ENCODE peak calls at places on chromosomes 2 and 18, in five cellular contexts. Z is endothelial cell of umbilical vein, S is right lobe of liver, E is GM12878, A is left ventricle myocardium inferior. B is an unnamed sample.

GRCh38 chr2:105104208-105104731 is 66.4 kb downstream of the MRPS9 start:
- DNase-seq in E (no peak), Z (no peak), A (no peak), S (no peak), B (no peak)

GRCh38 chr2:112949456-112949855 is 28.4 kb upstream of the IL36G start:
- DNase-seq in A (no peak), S (no peak), E (no peak), Z (no peak), B (no peak)

GRCh38 chr2:127254386-127254981 is 34.4 kb upstream of the CYP27C1 start:
- DNase-seq in Z (no peak), A (no peak), S (no peak), E (no peak), B (no peak)

GRCh38 chr2:222707102-222707688 is 35.7 kb downstream of the MOGAT1 start:
- DNase-seq in S (no peak), Z (no peak), E (no peak), A (no peak), B (no peak)

GRCh38 chr2:29522951-29523669 is 398.3 kb downstream of the ALK start:
- DNase-seq in Z (no peak), E (no peak), A (no peak), S (no peak), B (no peak)

GRCh38 chr2:170276926-170277571 is 99.1 kb downstream of the MYO3B start:
- DNase-seq in E (no peak), S (no peak), A (no peak), Z (no peak), B (no peak)

GRCh38 chr2:112229365-112229764 is 25.5 kb downstream of the ZC3H8 start:
- DNase-seq in Z (peak), E (no peak), A (no peak), S (no peak), B (no peak)

GRCh38 chr2:120075545-120075944 is 62.7 kb downstream of the EPB41L5 start:
- DNase-seq in A (no peak), S (no peak), E (no peak), Z (no peak), B (no peak)

GRCh38 chr18:49052891-49053644 is 102.3 kb upstream of the SMAD7 start:
- DNase-seq in Z (no peak), E (no peak), S (no peak), A (no peak), B (peak)

GRCh38 chr2:47112665-47113435 is 42.3 kb downstream of the STPG4 start:
- DNase-seq in E (no peak), Z (no peak), S (no peak), A (no peak), B (no peak)

GRCh38 chr2:98731709-98732349 is 897 bp upstream of the MGAT4A start:
- DNase-seq in E (no peak), S (no peak), A (no peak), Z (peak), B (no peak)

GRCh38 chr2:54331095-54331835 is 75.2 kb upstream of the TSPYL6 start:
- DNase-seq in Z (no peak), A (no peak), E (no peak), S (no peak), B (no peak)

GRCh38 chr2:216465580-216466197 is 33.0 kb upstream of the RPL37A start:
- DNase-seq in Z (no peak), S (no peak), A (no peak), E (no peak), B (no peak)

GRCh38 chr2:120451334-120451733 is 105.4 kb downstream of the INHBB start:
- DNase-seq in E (no peak), S (no peak), A (no peak), Z (no peak), B (no peak)

GRCh38 chr2:73243884-73244570 is 9.9 kb downstream of the CCT7 start:
- DNase-seq in A (no peak), S (no peak), E (no peak), Z (no peak), B (no peak)

GRCh38 chr2:47339745-47340541 is 63.0 kb upstream of the MSH2 start:
- DNase-seq in Z (no peak), E (no peak), S (no peak), A (no peak), B (no peak)

GRCh38 chr2:128477026-128477820 is 158.6 kb upstream of the HS6ST1 start:
- DNase-seq in A (no peak), E (no peak), Z (no peak), S (peak), B (no peak)

GRCh38 chr2:102678442-102678841 is 59.1 kb downstream of the SLC9A2 start:
- DNase-seq in E (no peak), Z (no peak), A (no peak), S (no peak), B (no peak)

GRCh38 chr2:180559766-180560165 is 420.6 kb upstream of the UBE2E3 start:
- DNase-seq in Z (peak), A (no peak), S (no peak), E (no peak), B (no peak)

GRCh38 chr2:40341198-40341597 is 110.7 kb downstream of the SLC8A1 start:
- DNase-seq in A (no peak), S (no peak), Z (no peak), E (no peak), B (no peak)

GRCh38 chr2:72619622-72620021 is 206.2 kb downstream of the EXOC6B start:
- DNase-seq in A (no peak), S (no peak), E (no peak), Z (no peak), B (no peak)

GRCh38 chr2:168107322-168107721 is 140.1 kb downstream of the STK39 start:
- DNase-seq in E (no peak), Z (peak), A (no peak), S (no peak), B (no peak)

GRCh38 chr2:37698931-37699481 is 27.6 kb upstream of the CDC42EP3 start:
- DNase-seq in E (no peak), S (no peak), A (no peak), Z (no peak), B (no peak)

GRCh38 chr2:157895531-157895930 is 19.4 kb upstream of the ACVR1 start:
- DNase-seq in Z (no peak), S (no peak), A (no peak), E (no peak), B (no peak)

GRCh38 chr18:59516356-59517155 is 157.5 kb upstream of the LMAN1 start:
- DNase-seq in A (peak), Z (peak), E (no peak), S (no peak), B (no peak)

GRCh38 chr2:26630235-26630634 is 10.9 kb downstream of the CIB4 start:
- DNase-seq in A (no peak), E (no peak), Z (no peak), S (no peak), B (no peak)

GRCh38 chr2:26631815-26632214 is 9.4 kb downstream of the CIB4 start:
- DNase-seq in Z (no peak), A (no peak), S (no peak), E (no peak), B (no peak)

GRCh38 chr2:26632624-26633185 is 8.5 kb downstream of the CIB4 start:
- DNase-seq in A (no peak), Z (no peak), S (no peak), E (no peak), B (no peak)

GRCh38 chr2:26630669-26631360 is 10.4 kb downstream of the CIB4 start:
- DNase-seq in S (no peak), A (no peak), Z (no peak), E (no peak), B (no peak)

GRCh38 chr2:26631401-26631800 is 9.8 kb downstream of the CIB4 start:
- DNase-seq in Z (no peak), A (no peak), S (no peak), E (no peak), B (no peak)
- H3K27ac ChIP-seq in Z (no peak), A (no peak), S (no peak), E (no peak), B (no peak)

DNA sequence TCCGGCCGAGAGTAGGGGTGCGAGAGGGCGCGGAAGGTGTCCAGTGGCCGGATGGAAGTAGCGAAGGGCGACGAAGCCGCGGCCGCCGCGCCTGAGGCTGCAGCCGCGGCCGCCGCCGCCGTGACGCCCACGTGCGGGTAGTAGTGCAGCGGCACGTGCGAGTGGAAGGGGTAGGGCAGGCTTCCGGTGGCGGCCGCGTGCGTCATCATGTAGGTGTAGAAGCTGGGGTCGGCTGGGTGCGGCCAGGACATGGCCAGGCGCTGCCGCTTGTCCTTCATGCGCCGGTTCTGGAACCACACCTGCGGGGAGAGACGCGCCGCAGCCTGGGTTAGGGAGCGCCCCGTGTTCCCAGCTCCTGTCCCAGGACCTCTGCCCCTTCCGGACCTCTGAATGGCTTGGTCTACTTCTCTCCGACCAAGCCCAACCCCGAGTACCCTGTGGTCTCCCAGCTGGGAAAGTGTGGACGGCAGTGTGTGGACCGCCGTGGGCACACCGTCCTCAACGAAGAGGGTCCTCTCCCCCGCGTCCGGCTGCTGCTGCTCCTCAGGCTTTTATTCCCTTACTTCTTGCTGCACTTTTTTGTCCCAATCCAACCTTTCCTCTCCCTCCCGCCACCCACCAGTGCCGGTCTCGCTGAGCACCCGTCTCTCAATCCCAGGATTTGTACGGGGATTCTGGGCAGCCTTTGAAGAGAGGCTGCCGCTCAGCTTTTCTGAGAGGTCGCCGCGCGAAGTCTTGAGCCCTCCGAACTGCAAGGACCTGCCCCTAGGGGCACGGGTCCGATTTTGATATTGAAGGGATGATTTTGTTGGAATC is 3.0 kb downstream of the EVX2 start:
- DNase-seq in Z (no peak), E (no peak), A (no peak), S (no peak), B (no peak)
- H3K4me3 ChIP-seq in Z (no peak), E (no peak), A (peak), S (no peak), B (no peak)

GRCh38 chr2:154638768-154639167 is 59.7 kb upstream of the KCNJ3 start:
- DNase-seq in A (no peak), S (no peak), Z (no peak), E (no peak), B (no peak)

GRCh38 chr2:154639997-154640396 is 58.5 kb upstream of the KCNJ3 start:
- DNase-seq in E (no peak), S (no peak), A (no peak), Z (no peak), B (no peak)

DNA sequence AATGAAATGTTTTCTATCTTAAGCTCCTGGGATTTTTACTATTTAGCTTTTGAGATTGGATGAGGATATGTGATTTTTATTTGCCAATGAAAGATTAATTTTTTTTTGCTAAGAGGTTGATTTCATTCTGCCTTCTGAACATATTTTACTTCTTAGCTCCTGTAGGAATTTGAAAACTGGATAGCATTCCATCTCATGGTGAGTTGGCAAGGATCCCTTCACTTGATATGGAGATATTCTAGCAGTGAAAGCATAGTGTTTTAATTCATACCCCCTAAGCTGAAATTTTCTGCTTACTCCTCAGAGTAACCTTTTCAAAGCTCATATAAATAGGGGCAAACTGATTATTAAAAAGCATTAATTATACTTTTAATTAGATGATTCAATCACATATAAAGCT is 61.1 kb upstream of the KCNJ3 start:
- DNase-seq in E (no peak), S (no peak), Z (no peak), A (no peak), B (no peak)
- H3K27ac ChIP-seq in E (no peak), S (no peak), Z (no peak), A (no peak), B (no peak)

DNA sequence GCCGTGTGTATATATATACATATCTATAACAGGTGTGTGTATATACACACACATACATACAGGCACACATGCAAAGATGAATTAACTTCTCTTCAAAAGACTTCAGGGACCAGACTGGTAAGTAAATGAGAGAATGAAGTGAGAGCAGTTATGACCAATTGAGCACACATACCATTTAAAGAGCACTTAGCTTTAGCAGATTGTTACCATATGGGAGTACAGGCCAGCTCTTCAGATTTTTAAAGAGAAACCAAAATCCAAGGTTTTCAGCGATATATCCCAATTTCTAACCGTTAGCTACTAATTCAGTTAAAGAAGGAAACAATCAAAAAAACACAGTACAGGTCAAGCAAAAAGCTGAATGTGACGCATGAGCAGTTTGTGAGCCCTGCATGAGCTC is 23.7 kb downstream of the INPP1 start:
- DNase-seq in E (no peak), Z (no peak), A (no peak), S (no peak), B (no peak)
- H3K4me3 ChIP-seq in E (no peak), Z (no peak), A (no peak), S (no peak), B (no peak)

GRCh38 chr2:188324067-188324466 is 32.4 kb downstream of the GULP1 start:
- DNase-seq in Z (no peak), E (no peak), A (no peak), S (no peak), B (no peak)

GRCh38 chr2:188326290-188326668 is 34.6 kb downstream of the GULP1 start:
- DNase-seq in E (no peak), Z (no peak), A (no peak), S (no peak), B (no peak)

GRCh38 chr2:188319845-188320244 is 28.2 kb downstream of the GULP1 start:
- DNase-seq in A (no peak), S (no peak), E (no peak), Z (no peak), B (no peak)

GRCh38 chr2:188320861-188321260 is 29.2 kb downstream of the GULP1 start:
- DNase-seq in S (no peak), Z (peak), E (no peak), A (no peak), B (no peak)

GRCh38 chr2:188322569-188323531 is 31.2 kb downstream of the GULP1 start:
- DNase-seq in E (no peak), S (no peak), A (no peak), Z (peak), B (no peak)
- H3K27ac ChIP-seq in E (no peak), S (no peak), A (peak), Z (peak), B (no peak)

GRCh38 chr2:173196638-173197037 is 121.0 kb downstream of the MAP3K20 start:
- DNase-seq in S (no peak), Z (no peak), A (no peak), E (no peak), B (no peak)

GRCh38 chr2:173195100-173195499 is 119.5 kb downstream of the MAP3K20 start:
- DNase-seq in E (no peak), S (no peak), A (no peak), Z (no peak), B (no peak)

GRCh38 chr2:173198338-173198737 is 122.7 kb downstream of the MAP3K20 start:
- DNase-seq in Z (no peak), A (no peak), S (no peak), E (no peak), B (no peak)

GRCh38 chr2:173193925-173194324 is 118.3 kb downstream of the MAP3K20 start:
- DNase-seq in A (no peak), Z (no peak), E (no peak), S (no peak), B (no peak)

DNA sequence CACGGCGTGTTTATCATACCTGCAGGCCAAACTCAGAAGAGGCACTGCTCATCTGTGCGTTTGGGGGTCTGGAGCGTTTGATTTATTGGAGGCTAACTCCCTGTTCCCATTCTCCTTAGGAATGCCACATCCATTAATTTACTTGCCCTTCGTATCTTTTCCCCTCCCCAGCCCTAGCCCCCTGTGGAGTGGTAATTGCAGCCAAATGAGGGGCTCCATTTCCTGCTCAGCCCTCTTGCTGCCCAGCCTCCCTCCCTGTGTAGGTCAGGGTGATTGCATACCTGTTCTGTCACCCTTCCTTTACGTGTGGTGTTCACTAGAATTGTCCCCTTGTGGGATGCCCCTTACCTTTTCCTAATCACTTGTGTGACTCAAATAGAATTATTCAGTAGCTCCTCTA is 120.4 kb downstream of the MAP3K20 start:
- DNase-seq in E (no peak), Z (no peak), S (no peak), A (no peak), B (no peak)
- H3K4me3 ChIP-seq in E (no peak), Z (no peak), S (no peak), A (no peak), B (no peak)

GRCh38 chr2:27584597-27584996 is 1.8 kb downstream of the ZNF512 start:
- DNase-seq in E (no peak), S (no peak), Z (no peak), A (no peak), B (no peak)

GRCh38 chr2:27581417-27582128 is 1.3 kb upstream of the ZNF512 start:
- DNase-seq in S (no peak), A (no peak), E (no peak), Z (no peak), B (peak)

GRCh38 chr2:27583390-27583915 is 611 bp downstream of the ZNF512 start:
- DNase-seq in E (no peak), S (no peak), A (no peak), Z (no peak), B (no peak)

GRCh38 chr2:27582695-27583389 is at the start of gene ZNF512:
- DNase-seq in E (peak), A (peak), S (peak), Z (peak), B (peak)

DNA sequence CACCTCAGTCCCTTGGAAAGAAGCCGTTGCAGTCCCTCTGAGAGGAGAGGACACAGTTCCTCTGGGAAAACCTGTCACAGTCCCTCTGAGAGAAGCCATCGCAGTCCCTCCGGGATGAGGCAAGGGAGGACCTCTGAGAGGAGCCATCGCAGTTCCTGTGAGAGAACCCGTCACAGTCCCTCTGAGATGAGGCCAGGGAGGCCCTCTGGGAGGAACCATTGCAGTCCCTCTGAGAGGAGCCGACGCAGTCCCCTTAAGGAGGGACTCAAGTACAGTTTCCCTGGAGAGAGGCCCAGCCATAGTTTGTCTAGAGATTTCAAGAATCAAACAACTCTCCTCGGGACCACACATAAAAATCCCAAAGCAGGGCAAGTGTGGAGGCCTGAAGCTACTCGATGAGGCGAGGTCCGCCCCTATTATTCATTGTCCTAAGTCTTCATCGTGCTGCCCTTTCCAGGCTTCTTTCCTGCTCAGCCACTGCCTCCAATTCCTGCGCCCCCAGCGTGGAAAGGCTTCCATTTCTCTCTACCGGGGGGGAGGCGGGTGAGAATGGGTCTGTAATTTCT is 630 bp upstream of the ZNF512 start:
- DNase-seq in E (no peak), S (no peak), A (no peak), Z (no peak), B (no peak)
- H3K27ac ChIP-seq in E (peak), S (peak), A (peak), Z (peak), B (peak)